ENCODE peak calls at places on chromosomes 12 and 14, in eight cellular contexts. I is stimulated activated naive CD4-positive, alpha-beta T cell treated with Interleukin-2 at 50 U/mL for 16 hours; X is stimulated activated effector memory CD8-positive, alpha-beta T cell treated with anti-CD3 and anti-CD28 coated beads, Interleukin-12 subunit alpha, Interleukin-12 subunit beta, amount 100 ng/mL, for 72 hours; L is neuronal stem cell; Y is SK-MEL-5; C is stimulated activated CD4-positive, alpha-beta T cell treated with anti-CD3 and anti-CD28 coated beads, Interleukin-4, amount 100 ng/mL, for 48 hours; T is BE2C; J is fibroblast of lung. U is an unnamed sample.

GRCh38 chr12:52659395-52659794 is 7.4 kb upstream of the KRT2 start:
- DNase-seq in I (no peak), X (no peak), L (no peak), Y (no peak), C (no peak), T (no peak), J (no peak), U (no peak)

GRCh38 chr12:14961466-14962155 is at the start of gene ARHGDIB:
- DNase-seq in I (peak; percentile 64), X (peak; percentile 31), L (no peak), Y (no peak), C (peak; percentile 38), T (no peak), J (no peak), U (peak; percentile 25)

GRCh38 chr12:11863988-11864387 is 206.8 kb upstream of the BCL2L14 start:
- DNase-seq in I (no peak), X (no peak), L (no peak), Y (no peak), C (no peak), T (no peak), J (no peak), U (no peak)

GRCh38 chr14:100738269-100738691 is 11.6 kb downstream of the DLK1 start:
- DNase-seq in I (no peak), X (no peak), L (no peak), Y (no peak), C (no peak), T (no peak), J (no peak), U (no peak)

GRCh38 chr14:68506021-68506644 is 286.7 kb downstream of the ZFP36L1 start:
- DNase-seq in I (no peak), X (no peak), L (no peak), Y (no peak), C (no peak), T (no peak), J (peak; percentile 36), U (no peak)

GRCh38 chr14:84228702-84229101 is 1301.2 kb upstream of the FLRT2 start:
- DNase-seq in I (no peak), X (no peak), L (no peak), Y (no peak), C (no peak), T (no peak), J (peak; percentile 17), U (no peak)

GRCh38 chr14:68492889-68493288 is 300.0 kb downstream of the ZFP36L1 start:
- DNase-seq in I (no peak), X (no peak), L (no peak), Y (no peak), C (no peak), T (no peak), J (no peak), U (no peak)

GRCh38 chr14:92726135-92726932 is 22.1 kb downstream of the LGMN start:
- DNase-seq in I (peak; percentile 46), X (peak; percentile 40), L (no peak), Y (peak; percentile 28), C (no peak), T (no peak), J (peak; percentile 93), U (no peak)

U was measured in GM18507.